ENCODE peak calls at places on chromosome 11, in seven cellular contexts. One of them, this sample, is unnamed.

GRCh38 chr11:78359921-78360320 is 57.7 kb downstream of the GAB2 start:
- DNase-seq in neural progenitor cell: no peak
- DNase-seq in ELR: no peak
- DNase-seq in substantia nigra: no peak
- DNase-seq in NAMALWA: no peak
- DNase-seq in Kasumi-1: no peak
- DNase-seq in heart left ventricle: no peak
- DNase-seq in this sample: no peak

GRCh38 chr11:105265859-105266258 is 126.3 kb upstream of the CARD18 start:
- DNase-seq in ELR: peak; percentile 53
- DNase-seq in NAMALWA: no peak
- DNase-seq in substantia nigra: no peak
- DNase-seq in heart left ventricle: no peak
- DNase-seq in Kasumi-1: no peak
- DNase-seq in neural progenitor cell: no peak
- DNase-seq in this sample: no peak

GRCh38 chr11:38553033-38553432 is 1955.0 kb upstream of the RAG2 start:
- DNase-seq in NAMALWA: no peak
- DNase-seq in neural progenitor cell: no peak
- DNase-seq in substantia nigra: no peak
- DNase-seq in ELR: no peak
- DNase-seq in heart left ventricle: no peak
- DNase-seq in Kasumi-1: no peak
- DNase-seq in this sample: no peak

GRCh38 chr11:11400635-11401232 is 47.7 kb upstream of the CSNK2A3 start:
- DNase-seq in heart left ventricle: no peak
- DNase-seq in substantia nigra: no peak
- DNase-seq in NAMALWA: no peak
- DNase-seq in neural progenitor cell: peak; percentile 52
- DNase-seq in ELR: peak; percentile 10
- DNase-seq in Kasumi-1: peak; percentile 24
- DNase-seq in this sample: no peak

GRCh38 chr11:130162733-130163132 is 3.2 kb downstream of the ST14 start:
- DNase-seq in neural progenitor cell: no peak
- DNase-seq in heart left ventricle: no peak
- DNase-seq in NAMALWA: peak; percentile 79
- DNase-seq in Kasumi-1: no peak
- DNase-seq in substantia nigra: no peak
- DNase-seq in ELR: peak; percentile 30
- DNase-seq in this sample: no peak

GRCh38 chr11:120130176-120130980 is 7.5 kb downstream of the TRIM29 start:
- DNase-seq in substantia nigra: no peak
- DNase-seq in Kasumi-1: no peak
- DNase-seq in heart left ventricle: peak; percentile 4
- DNase-seq in neural progenitor cell: no peak
- DNase-seq in NAMALWA: no peak
- DNase-seq in ELR: no peak
- DNase-seq in this sample: no peak

GRCh38 chr11:86954288-86955110 is 696 bp downstream of the FZD4 start:
- DNase-seq in Kasumi-1: no peak
- DNase-seq in substantia nigra: no peak
- DNase-seq in heart left ventricle: peak; percentile 58
- DNase-seq in NAMALWA: no peak
- DNase-seq in ELR: peak; percentile 18
- DNase-seq in neural progenitor cell: peak; percentile 68
- DNase-seq in this sample: peak; percentile 29

GRCh38 chr11:15327786-15328231 is 213.1 kb downstream of the INSC start:
- DNase-seq in neural progenitor cell: peak; percentile 88
- DNase-seq in Kasumi-1: peak; percentile 3
- DNase-seq in NAMALWA: peak; percentile 42
- DNase-seq in heart left ventricle: peak; percentile 58
- DNase-seq in ELR: peak; percentile 41
- DNase-seq in substantia nigra: peak; percentile 28
- DNase-seq in this sample: peak; percentile 52

GRCh38 chr11:38646382-38646781 is 2048.3 kb upstream of the RAG2 start:
- DNase-seq in NAMALWA: no peak
- DNase-seq in heart left ventricle: peak; percentile 52
- DNase-seq in Kasumi-1: no peak
- DNase-seq in substantia nigra: no peak
- DNase-seq in neural progenitor cell: no peak
- DNase-seq in ELR: no peak
- DNase-seq in this sample: no peak

GRCh38 chr11:118002541-118003019 is 16.4 kb downstream of the IL10RA start:
- DNase-seq in NAMALWA: no peak
- DNase-seq in substantia nigra: no peak
- DNase-seq in ELR: no peak
- DNase-seq in heart left ventricle: peak; percentile 86
- DNase-seq in Kasumi-1: peak; percentile 76
- DNase-seq in neural progenitor cell: peak; percentile 86
- DNase-seq in this sample: no peak

GRCh38 chr11:125626381-125626950 is 1.5 kb downstream of the CHEK1 start:
- DNase-seq in neural progenitor cell: no peak
- DNase-seq in ELR: no peak
- DNase-seq in NAMALWA: peak; percentile 76
- DNase-seq in Kasumi-1: peak; percentile 41
- DNase-seq in substantia nigra: no peak
- DNase-seq in heart left ventricle: no peak
- DNase-seq in this sample: no peak

GRCh38 chr11:64088159-64089026 is 52.7 kb downstream of the FLRT1 start:
- DNase-seq in NAMALWA: peak; percentile 49
- DNase-seq in heart left ventricle: no peak
- DNase-seq in ELR: peak; percentile 19
- DNase-seq in neural progenitor cell: peak; percentile 72
- DNase-seq in substantia nigra: no peak
- DNase-seq in Kasumi-1: no peak
- DNase-seq in this sample: no peak

GRCh38 chr11:27914080-27914479 is 193.9 kb downstream of the KIF18A start:
- DNase-seq in neural progenitor cell: no peak
- DNase-seq in heart left ventricle: no peak
- DNase-seq in Kasumi-1: no peak
- DNase-seq in ELR: peak; percentile 78
- DNase-seq in substantia nigra: no peak
- DNase-seq in NAMALWA: no peak
- DNase-seq in this sample: no peak

GRCh38 chr11:134515081-134515960 is 103.3 kb upstream of the B3GAT1 start:
- DNase-seq in ELR: no peak
- DNase-seq in Kasumi-1: no peak
- DNase-seq in NAMALWA: no peak
- DNase-seq in heart left ventricle: no peak
- DNase-seq in neural progenitor cell: no peak
- DNase-seq in substantia nigra: no peak
- DNase-seq in this sample: no peak

GRCh38 chr11:11979487-11980117 is 28.8 kb downstream of the DKK3 start:
- DNase-seq in heart left ventricle: peak; percentile 77
- DNase-seq in Kasumi-1: no peak
- DNase-seq in neural progenitor cell: no peak
- DNase-seq in NAMALWA: no peak
- DNase-seq in substantia nigra: no peak
- DNase-seq in ELR: peak; percentile 79
- DNase-seq in this sample: no peak

GRCh38 chr11:90124946-90125345 is 9.5 kb upstream of the NAALAD2 start:
- DNase-seq in substantia nigra: no peak
- DNase-seq in heart left ventricle: no peak
- DNase-seq in neural progenitor cell: no peak
- DNase-seq in ELR: no peak
- DNase-seq in Kasumi-1: no peak
- DNase-seq in NAMALWA: no peak
- DNase-seq in this sample: no peak

GRCh38 chr11:17658211-17658610 is 61.2 kb upstream of the MYOD1 start:
- DNase-seq in heart left ventricle: no peak
- DNase-seq in neural progenitor cell: no peak
- DNase-seq in substantia nigra: no peak
- DNase-seq in NAMALWA: no peak
- DNase-seq in ELR: peak; percentile 60
- DNase-seq in Kasumi-1: no peak
- DNase-seq in this sample: no peak

GRCh38 chr11:68525930-68526329 is 65.4 kb downstream of the PPP6R3 start:
- DNase-seq in ELR: peak; percentile 39
- DNase-seq in NAMALWA: no peak
- DNase-seq in Kasumi-1: no peak
- DNase-seq in substantia nigra: no peak
- DNase-seq in neural progenitor cell: no peak
- DNase-seq in heart left ventricle: no peak
- DNase-seq in this sample: no peak

GRCh38 chr11:72671144-72672099 is 2.8 kb downstream of the PDE2A start:
- DNase-seq in ELR: no peak
- DNase-seq in substantia nigra: no peak
- DNase-seq in neural progenitor cell: no peak
- DNase-seq in NAMALWA: no peak
- DNase-seq in Kasumi-1: no peak
- DNase-seq in heart left ventricle: no peak
- DNase-seq in this sample: no peak

GRCh38 chr11:85806876-85807275 is 4.1 kb downstream of the SYTL2 start:
- DNase-seq in neural progenitor cell: no peak
- DNase-seq in ELR: no peak
- DNase-seq in heart left ventricle: no peak
- DNase-seq in substantia nigra: no peak
- DNase-seq in NAMALWA: no peak
- DNase-seq in Kasumi-1: no peak
- DNase-seq in this sample: no peak

GRCh38 chr11:66880484-66881211 is 23.8 kb downstream of the LRFN4 start:
- DNase-seq in NAMALWA: no peak
- DNase-seq in neural progenitor cell: no peak
- DNase-seq in substantia nigra: peak; percentile 35
- DNase-seq in Kasumi-1: peak; percentile 45
- DNase-seq in ELR: no peak
- DNase-seq in heart left ventricle: peak; percentile 67
- DNase-seq in this sample: no peak

GRCh38 chr11:94793822-94794221 is 25.7 kb downstream of the AMOTL1 start:
- DNase-seq in substantia nigra: no peak
- DNase-seq in neural progenitor cell: no peak
- DNase-seq in ELR: peak; percentile 77
- DNase-seq in Kasumi-1: no peak
- DNase-seq in heart left ventricle: no peak
- DNase-seq in NAMALWA: no peak
- DNase-seq in this sample: no peak

GRCh38 chr11:5666396-5666780 is 18.5 kb downstream of the TRIM5 start:
- DNase-seq in ELR: no peak
- DNase-seq in substantia nigra: no peak
- DNase-seq in Kasumi-1: no peak
- DNase-seq in neural progenitor cell: no peak
- DNase-seq in heart left ventricle: no peak
- DNase-seq in NAMALWA: no peak
- DNase-seq in this sample: no peak

GRCh38 chr11:93033093-93033492 is 63.6 kb downstream of the MTNR1B start:
- DNase-seq in Kasumi-1: no peak
- DNase-seq in neural progenitor cell: no peak
- DNase-seq in NAMALWA: no peak
- DNase-seq in substantia nigra: no peak
- DNase-seq in heart left ventricle: no peak
- DNase-seq in ELR: no peak
- DNase-seq in this sample: no peak

GRCh38 chr11:16114978-16115871 is 241.1 kb downstream of the SOX6 start:
- DNase-seq in ELR: no peak
- DNase-seq in NAMALWA: no peak
- DNase-seq in neural progenitor cell: no peak
- DNase-seq in substantia nigra: no peak
- DNase-seq in heart left ventricle: no peak
- DNase-seq in Kasumi-1: no peak
- DNase-seq in this sample: peak; percentile 11

GRCh38 chr11:6828103-6828502 is 17.4 kb upstream of the OR10A5 start:
- DNase-seq in neural progenitor cell: no peak
- DNase-seq in heart left ventricle: no peak
- DNase-seq in substantia nigra: no peak
- DNase-seq in NAMALWA: no peak
- DNase-seq in ELR: no peak
- DNase-seq in Kasumi-1: no peak
- DNase-seq in this sample: no peak

GRCh38 chr11:2761131-2762030 is 61.6 kb upstream of the KCNQ1OT1 start:
- DNase-seq in ELR: no peak
- DNase-seq in substantia nigra: no peak
- DNase-seq in heart left ventricle: peak; percentile 18
- DNase-seq in Kasumi-1: no peak
- DNase-seq in neural progenitor cell: no peak
- DNase-seq in NAMALWA: no peak
- DNase-seq in this sample: peak; percentile 12

GRCh38 chr11:9208726-9209501 is 56.2 kb downstream of the DENND5A start:
- DNase-seq in heart left ventricle: no peak
- DNase-seq in Kasumi-1: no peak
- DNase-seq in substantia nigra: no peak
- DNase-seq in neural progenitor cell: peak; percentile 32
- DNase-seq in NAMALWA: peak; percentile 33
- DNase-seq in ELR: peak; percentile 19
- DNase-seq in this sample: no peak

GRCh38 chr11:86624366-86624765 is 48.0 kb downstream of the ME3 start:
- DNase-seq in Kasumi-1: no peak
- DNase-seq in ELR: no peak
- DNase-seq in heart left ventricle: no peak
- DNase-seq in NAMALWA: no peak
- DNase-seq in substantia nigra: no peak
- DNase-seq in neural progenitor cell: no peak
- DNase-seq in this sample: no peak

This sample was measured in adrenal gland.